ENCODE peak calls at places on chromosomes 7 and 10, in nine cellular contexts. L is SHP77; C is activated T-helper 2 cell treated with anti-CD3 and anti-CD28 coated beads, Interferon-gamma antibody, Interleukin-2, Interleukin-4, amounts not matched to agents 10 μg/mL and 5 μg/mL and 100 μg/mL, durations not matched to agents 14 hours and 24 hours and 36 hours; P is activated T-cell treated with anti-CD3 and anti-CD28 coated beads for 1 hour; N is H9; K is hypothalamus; S is heart right ventricle; F is mesenchymal stem cell; A is esophagus squamous epithelium. V is an unnamed sample.

GRCh38 chr10:44863344-44864041 is 47.6 kb upstream of the TMEM72 start:
- DNase-seq in L (no peak), C (no peak), P (no peak), N (peak; percentile 72), K (peak; percentile 41), S (no peak), F (no peak), A (no peak), V (no peak)

GRCh38 chr7:26398436-26399308 is 107.0 kb downstream of the SNX10 start:
- DNase-seq in L (peak; percentile 60), C (peak; percentile 22), P (no peak), N (peak; percentile 63), K (peak; percentile 71), S (peak; percentile 53), F (peak; percentile 52), A (peak; percentile 56), V (no peak)

GRCh38 chr7:68800316-68800715 is 798.0 kb upstream of the AUTS2 start:
- DNase-seq in L (no peak), C (no peak), P (no peak), N (no peak), K (no peak), S (no peak), F (no peak), A (no peak), V (no peak)

GRCh38 chr10:72315611-72316385 is 38.9 kb downstream of the DNAJB12 start:
- DNase-seq in L (no peak), C (no peak), P (no peak), N (no peak), K (no peak), S (peak; percentile 89), F (no peak), A (no peak), V (no peak)

GRCh38 chr10:103502849-103503660 is 9.6 kb downstream of the NEURL1 start:
- DNase-seq in L (no peak), C (no peak), P (no peak), N (no peak), K (peak; percentile 30), S (no peak), F (no peak), A (no peak), V (no peak)

GRCh38 chr10:15678851-15679250 is 40.9 kb downstream of the ITGA8 start:
- DNase-seq in L (no peak), C (no peak), P (no peak), N (no peak), K (no peak), S (no peak), F (no peak), A (no peak), V (no peak)

GRCh38 chr7:13904689-13905088 is 84.8 kb downstream of the ETV1 start:
- DNase-seq in L (no peak), C (no peak), P (no peak), N (no peak), K (no peak), S (no peak), F (peak; percentile 89), A (no peak), V (no peak)

GRCh38 chr7:127976056-127976455 is 55.2 kb downstream of the LRRC4 start:
- DNase-seq in L (no peak), C (no peak), P (no peak), N (peak; percentile 35), K (no peak), S (no peak), F (no peak), A (no peak), V (no peak)

GRCh38 chr10:46530249-46531186 is 25.9 kb downstream of the GPRIN2 start:
- DNase-seq in L (no peak), C (no peak), P (no peak), N (no peak), K (no peak), S (no peak), F (peak; percentile 89), A (no peak), V (no peak)

GRCh38 chr10:2953495-2953894 is 113.9 kb upstream of the PFKP start:
- DNase-seq in L (no peak), C (no peak), P (no peak), N (no peak), K (no peak), S (no peak), F (peak; percentile 13), A (no peak), V (no peak)

GRCh38 chr7:84247591-84247990 is 53.0 kb upstream of the SEMA3A start:
- DNase-seq in L (no peak), C (no peak), P (no peak), N (no peak), K (no peak), S (no peak), F (no peak), A (no peak), V (no peak)

GRCh38 chr7:143416565-143417149 is 8.0 kb upstream of the EPHA1 start:
- DNase-seq in L (no peak), C (no peak), P (no peak), N (no peak), K (no peak), S (no peak), F (peak; percentile 58), A (no peak), V (no peak)

GRCh38 chr10:103839867-103840746 is 15.3 kb downstream of the SH3PXD2A start:
- DNase-seq in L (no peak), C (no peak), P (no peak), N (peak; percentile 66), K (no peak), S (peak; percentile 69), F (peak; percentile 31), A (no peak), V (no peak)

GRCh38 chr10:113027574-113028392 is 77.7 kb downstream of the TCF7L2 start:
- DNase-seq in L (no peak), C (no peak), P (no peak), N (no peak), K (peak; percentile 17), S (no peak), F (peak; percentile 82), A (no peak), V (no peak)

GRCh38 chr7:41916450-41916927 is 213.6 kb upstream of the INHBA start:
- DNase-seq in L (no peak), C (no peak), P (no peak), N (no peak), K (no peak), S (no peak), F (peak; percentile 99), A (no peak), V (no peak)

GRCh38 chr10:78952686-78953085 is 116.1 kb upstream of the ZMIZ1 start:
- DNase-seq in L (no peak), C (no peak), P (no peak), N (no peak), K (no peak), S (peak; percentile 40), F (peak; percentile 55), A (no peak), V (no peak)